ENCODE peak calls at places on chromosomes 13 and 19, in four cellular contexts. F is K562, Q is GM12878, V is HepG2. R is an unnamed sample.

GRCh38 chr13:88217372-88217771 is 546.2 kb downstream of the SLITRK5 start:
- DNase-seq in F (no peak), Q (no peak), V (no peak), R (no peak)

GRCh38 chr13:49985129-49985528 is 11.7 kb upstream of the TRIM13 start:
- DNase-seq in F (no peak), Q (no peak), V (no peak), R (no peak)

GRCh38 chr13:47289578-47289977 is 392.7 kb upstream of the HTR2A start:
- DNase-seq in F (no peak), Q (no peak), V (peak; percentile 4), R (no peak)

GRCh38 chr19:55305491-55305890 is 19.6 kb downstream of the TMEM150B start:
- DNase-seq in F (peak; percentile 80), Q (no peak), V (no peak), R (peak; percentile 78)

GRCh38 chr13:107753286-107753685 is 462.1 kb downstream of the LIG4 start:
- DNase-seq in F (no peak), Q (no peak), V (no peak), R (no peak)

GRCh38 chr19:2064788-2065524 is 13.9 kb upstream of the MKNK2 start:
- DNase-seq in F (no peak), Q (no peak), V (no peak), R (no peak)

GRCh38 chr19:6209233-6209632 is 70.5 kb downstream of the MLLT1 start:
- DNase-seq in F (no peak), Q (no peak), V (no peak), R (no peak)

GRCh38 chr19:16893686-16893990 is 4.8 kb downstream of the F2RL3 start:
- DNase-seq in F (no peak), Q (no peak), V (no peak), R (no peak)

GRCh38 chr19:14343286-14343685 is 38.0 kb upstream of the ADGRE5 start:
- DNase-seq in F (no peak), Q (no peak), V (no peak), R (no peak)

GRCh38 chr13:87128006-87128405 is 543.2 kb upstream of the SLITRK5 start:
- DNase-seq in F (no peak), Q (no peak), V (no peak), R (no peak)

GRCh38 chr19:2478756-2479555 is 3.0 kb downstream of the GADD45B start:
- DNase-seq in F (no peak), Q (no peak), V (no peak), R (no peak)

GRCh38 chr19:4379383-4380253 is 20.7 kb downstream of the SH3GL1 start:
- DNase-seq in F (no peak), Q (peak; percentile 69), V (no peak), R (no peak)

GRCh38 chr13:20553309-20553708 is 13.6 kb upstream of the IFT88 start:
- DNase-seq in F (no peak), Q (no peak), V (peak; percentile 83), R (no peak)

GRCh38 chr19:41868120-41868988 is 8.3 kb downstream of the RPS19 start:
- DNase-seq in F (no peak), Q (no peak), V (no peak), R (no peak)

GRCh38 chr13:24002206-24002815 is 105.0 kb upstream of the C1QTNF9B start:
- DNase-seq in F (no peak), Q (no peak), V (no peak), R (no peak)

GRCh38 chr19:36686365-36687213 is 823 bp upstream of the ZNF567 start:
- DNase-seq in F (no peak), Q (no peak), V (no peak), R (no peak)

DNA sequence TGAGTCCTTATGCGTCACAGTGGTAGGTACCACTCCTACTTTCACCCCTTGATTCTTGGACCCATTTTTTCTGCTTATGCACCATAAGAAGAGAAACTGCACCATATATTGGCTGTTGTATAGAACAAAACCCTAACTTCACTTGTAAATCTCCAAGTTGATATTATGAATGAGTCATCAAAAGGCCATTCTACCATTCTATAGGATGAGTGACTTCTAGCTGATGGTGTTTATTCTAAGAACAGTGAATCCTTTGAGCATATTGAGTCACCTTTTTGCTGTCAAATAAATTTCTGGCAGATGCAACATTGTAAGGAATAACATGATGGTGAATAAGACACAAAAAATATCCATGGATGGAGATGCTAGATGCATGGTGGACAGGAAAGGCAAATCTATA is 57.7 kb downstream of the POLR1D start:
- DNase-seq in F (no peak), Q (no peak), V (peak; percentile 16), R (no peak)
- TF ChIP-seq FOXK2 in F (no peak), Q (no peak), V (no peak), R (no peak)

GRCh38 chr13:34618654-34619053 is 323.4 kb upstream of the NBEA start:
- DNase-seq in F (no peak), Q (no peak), V (no peak), R (no peak)
- TF ChIP-seq FOXK2 in F (no peak), Q (no peak), V (no peak), R (no peak)

GRCh38 chr19:38440592-38440991 is 7.1 kb downstream of the RYR1 start:
- DNase-seq in F (no peak), Q (no peak), V (no peak), R (no peak)

GRCh38 chr19:38442736-38443135 is 9.2 kb downstream of the RYR1 start:
- DNase-seq in F (no peak), Q (no peak), V (no peak), R (no peak)

GRCh38 chr19:38444026-38444425 is 10.5 kb downstream of the RYR1 start:
- DNase-seq in F (no peak), Q (no peak), V (no peak), R (no peak)

GRCh38 chr19:38443458-38444001 is 10.0 kb downstream of the RYR1 start:
- DNase-seq in F (no peak), Q (no peak), V (no peak), R (no peak)

GRCh38 chr19:38441660-38442348 is 8.3 kb downstream of the RYR1 start:
- DNase-seq in F (peak; percentile 63), Q (no peak), V (peak; percentile 16), R (no peak)
- TF ChIP-seq FOXK2 in F (peak; percentile 26), Q (no peak), V (no peak), R (no peak)

DNA sequence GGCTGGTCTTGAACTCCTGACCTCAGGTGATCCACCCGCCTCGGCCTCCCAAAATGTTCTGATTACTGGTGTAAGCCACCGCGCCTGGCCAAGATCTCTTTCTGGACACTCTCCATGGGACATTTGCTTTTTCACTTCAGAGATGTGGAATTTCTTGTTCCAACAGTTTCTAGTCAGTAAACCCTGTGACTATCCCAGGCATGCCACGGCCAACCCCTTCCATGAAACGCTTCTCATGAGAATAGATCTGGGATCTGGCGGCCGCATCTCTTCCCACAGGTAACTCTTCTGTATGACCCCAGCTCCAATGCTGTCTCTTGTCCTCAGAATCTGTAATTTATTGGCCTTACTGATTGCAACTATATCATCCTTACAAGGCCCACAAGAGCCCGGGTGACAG is 16.2 kb downstream of the PLPP2 start:
- DNase-seq in F (no peak), Q (no peak), V (no peak), R (no peak)
- TF ChIP-seq FOXK2 in F (no peak), Q (no peak), V (no peak), R (no peak)

GRCh38 chr13:98022210-98022609 is 68.7 kb downstream of the IPO5 start:
- DNase-seq in F (no peak), Q (no peak), V (peak; percentile 29), R (no peak)
- TF ChIP-seq FOXK2 in F (no peak), Q (no peak), V (no peak), R (no peak)

DNA sequence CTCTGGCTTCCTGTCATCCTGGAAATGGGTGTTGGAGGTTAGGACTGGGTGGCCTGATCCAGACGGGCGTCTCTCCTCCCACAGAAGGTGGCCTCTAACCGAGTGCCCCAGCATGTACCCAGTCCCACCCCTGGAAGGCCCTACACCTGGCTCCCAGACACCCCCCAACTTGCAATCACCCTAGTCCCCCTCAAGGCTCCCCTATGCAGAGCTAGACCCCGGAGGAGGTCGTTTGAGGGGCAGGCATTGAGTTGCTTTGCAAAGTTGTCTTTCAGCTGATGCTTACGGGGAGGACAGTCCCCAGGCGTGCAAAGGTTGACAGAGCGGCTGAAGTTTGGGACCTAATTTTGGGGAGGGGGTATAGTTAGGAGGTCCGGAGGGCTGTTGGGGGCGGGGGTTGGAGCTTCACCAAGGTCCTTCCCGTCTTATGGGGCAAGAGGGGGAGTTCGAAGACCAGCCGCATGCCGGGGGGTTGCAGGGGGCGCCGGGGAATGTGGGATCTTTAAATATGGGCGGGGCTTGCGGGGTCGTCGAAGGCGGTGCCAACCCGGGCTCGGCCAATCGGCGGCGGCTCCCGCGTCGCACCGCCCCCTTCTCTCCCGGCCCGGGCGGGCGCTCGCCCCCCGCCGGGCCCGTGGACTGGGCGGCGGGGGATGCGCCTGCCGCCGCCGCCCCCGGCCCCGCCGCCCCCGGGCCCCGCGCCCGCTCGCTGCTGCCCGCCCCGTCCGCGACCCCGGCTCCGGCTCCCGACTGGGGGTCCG is at the start of gene KCNN1:
- DNase-seq in F (peak; percentile 99), Q (no peak), V (no peak), R (peak; percentile 92)
- TF ChIP-seq FOXK2 in F (no peak), Q (no peak), V (no peak), R (no peak)

DNA sequence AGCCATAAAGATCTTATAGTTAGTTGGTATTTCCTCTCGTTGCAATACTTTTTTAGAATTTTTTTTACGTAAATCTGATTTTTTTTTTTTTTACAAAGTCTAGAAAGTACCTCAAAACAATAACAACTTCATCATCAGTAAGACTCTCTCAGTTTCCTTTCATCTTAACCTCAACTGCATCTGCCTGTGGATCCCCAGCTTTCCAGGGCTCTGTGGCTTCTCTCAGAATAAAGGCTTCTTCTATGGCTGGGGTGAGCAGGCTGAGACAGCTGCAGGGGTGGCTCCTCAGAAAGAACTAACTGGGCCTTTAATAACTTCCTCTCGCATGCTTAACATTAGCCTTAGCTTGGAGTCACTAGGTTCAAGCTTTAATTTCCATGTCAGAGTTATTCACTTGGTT is 4.2 kb downstream of the ZNF506 start:
- DNase-seq in F (no peak), Q (no peak), V (no peak), R (no peak)
- TF ChIP-seq FOXK2 in F (no peak), Q (no peak), V (no peak), R (no peak)